ENCODE peak calls at places on chromosome 14, in four cellular contexts. L, R, K and T are unnamed samples.
A peak's percentile ranks its signal among the peaks of the same experiment; 100 is the strongest.

GRCh38 chr14:91425720-91426032 is 8.1 kb upstream of the CCDC88C start:
- DNase-seq in L (no peak), R (no peak), K (peak; percentile 0), T (no peak)

GRCh38 chr14:79645753-79646362 is 565.4 kb downstream of the DIO2 start:
- DNase-seq in L (no peak), R (no peak), K (no peak), T (no peak)

GRCh38 chr14:35050652-35051051 is 4.6 kb downstream of the FAM177A1 start:
- DNase-seq in L (no peak), R (no peak), K (no peak), T (peak; percentile 72)

GRCh38 chr14:91244501-91244901 is at the start of gene GPR68:
- DNase-seq in L (no peak), R (peak; percentile 40), K (peak; percentile 28), T (peak; percentile 74)

GRCh38 chr14:99331796-99332195 is 59.8 kb upstream of the BCL11B start:
- DNase-seq in L (no peak), R (no peak), K (no peak), T (no peak)

GRCh38 chr14:75430106-75430505 is 2.3 kb downstream of the JDP2 start:
- DNase-seq in L (peak; percentile 76), R (no peak), K (no peak), T (peak; percentile 77)

GRCh38 chr14:54366726-54367707 is 29.8 kb upstream of the CDKN3 start:
- DNase-seq in L (no peak), R (peak; percentile 28), K (no peak), T (peak; percentile 81)

GRCh38 chr14:103542545-103543088 is 13.6 kb downstream of the TRMT61A start:
- DNase-seq in L (peak; percentile 84), R (peak; percentile 94), K (no peak), T (no peak)

GRCh38 chr14:50060871-50061663 is 55.3 kb downstream of the VCPKMT start:
- DNase-seq in L (peak; percentile 67), R (no peak), K (no peak), T (peak; percentile 97)

GRCh38 chr14:69048456-69048855 is 69.4 kb upstream of the ACTN1 start:
- DNase-seq in L (no peak), R (no peak), K (no peak), T (peak; percentile 36)